ENCODE peak calls at places on chromosome X, in seven cellular contexts. One of them, this sample, is unnamed.
A peak's percentile ranks its signal among the peaks of the same experiment; 100 is the strongest.

GRCh38 chrX:24694825-24695224 is 1.1 kb downstream of the POLA1 start:
- DNase-seq in suprapubic skin: no peak
- DNase-seq in CD8-positive, alpha-beta memory T cell: no peak
- DNase-seq in upper lobe of right lung: no peak
- DNase-seq in tibial artery: no peak
- DNase-seq in adrenal gland: no peak
- DNase-seq in heart left ventricle: no peak
- DNase-seq in this sample: no peak

GRCh38 chrX:130055899-130056298 is 54.4 kb downstream of the ELF4 start:
- DNase-seq in upper lobe of right lung: no peak
- DNase-seq in CD8-positive, alpha-beta memory T cell: no peak
- DNase-seq in suprapubic skin: no peak
- DNase-seq in tibial artery: no peak
- DNase-seq in adrenal gland: no peak
- DNase-seq in heart left ventricle: no peak
- DNase-seq in this sample: no peak

GRCh38 chrX:54530358-54530900 is 410 bp downstream of the GNL3L start:
- DNase-seq in tibial artery: no peak
- DNase-seq in upper lobe of right lung: no peak
- DNase-seq in heart left ventricle: no peak
- DNase-seq in adrenal gland: no peak
- DNase-seq in suprapubic skin: no peak
- DNase-seq in CD8-positive, alpha-beta memory T cell: no peak
- DNase-seq in this sample: no peak

GRCh38 chrX:43504394-43504793 is 151.7 kb upstream of the MAOA start:
- DNase-seq in CD8-positive, alpha-beta memory T cell: no peak
- DNase-seq in upper lobe of right lung: no peak
- DNase-seq in suprapubic skin: no peak
- DNase-seq in tibial artery: no peak
- DNase-seq in heart left ventricle: no peak
- DNase-seq in adrenal gland: no peak
- DNase-seq in this sample: no peak

GRCh38 chrX:130120746-130121504 is 10.6 kb upstream of the ELF4 start:
- DNase-seq in tibial artery: peak; percentile 88
- DNase-seq in adrenal gland: peak; percentile 85
- DNase-seq in heart left ventricle: peak; percentile 85
- DNase-seq in suprapubic skin: peak; percentile 80
- DNase-seq in upper lobe of right lung: peak; percentile 81
- DNase-seq in CD8-positive, alpha-beta memory T cell: peak; percentile 58
- DNase-seq in this sample: peak; percentile 85

GRCh38 chrX:40154229-40154852 is 56.6 kb upstream of the BCOR start:
- DNase-seq in tibial artery: peak; percentile 75
- DNase-seq in heart left ventricle: peak; percentile 66
- DNase-seq in CD8-positive, alpha-beta memory T cell: no peak
- DNase-seq in upper lobe of right lung: no peak
- DNase-seq in adrenal gland: peak; percentile 78
- DNase-seq in suprapubic skin: no peak
- DNase-seq in this sample: no peak

GRCh38 chrX:103656623-103657022 is 27.8 kb downstream of the TCEAL1 start:
- DNase-seq in CD8-positive, alpha-beta memory T cell: no peak
- DNase-seq in tibial artery: no peak
- DNase-seq in suprapubic skin: no peak
- DNase-seq in upper lobe of right lung: no peak
- DNase-seq in heart left ventricle: no peak
- DNase-seq in adrenal gland: peak; percentile 63
- DNase-seq in this sample: peak; percentile 71

GRCh38 chrX:38959736-38960534 is 158.7 kb downstream of the MID1IP1 start:
- DNase-seq in adrenal gland: no peak
- DNase-seq in upper lobe of right lung: no peak
- DNase-seq in heart left ventricle: no peak
- DNase-seq in tibial artery: no peak
- DNase-seq in CD8-positive, alpha-beta memory T cell: no peak
- DNase-seq in suprapubic skin: no peak
- DNase-seq in this sample: no peak

GRCh38 chrX:148867596-148867995 is 367.2 kb downstream of the AFF2 start:
- DNase-seq in tibial artery: no peak
- DNase-seq in adrenal gland: no peak
- DNase-seq in CD8-positive, alpha-beta memory T cell: no peak
- DNase-seq in upper lobe of right lung: no peak
- DNase-seq in heart left ventricle: no peak
- DNase-seq in suprapubic skin: no peak
- DNase-seq in this sample: no peak

GRCh38 chrX:70313503-70313902 is 23.6 kb downstream of the KIF4A start:
- DNase-seq in tibial artery: no peak
- DNase-seq in upper lobe of right lung: no peak
- DNase-seq in adrenal gland: no peak
- DNase-seq in heart left ventricle: no peak
- DNase-seq in suprapubic skin: no peak
- DNase-seq in CD8-positive, alpha-beta memory T cell: no peak
- DNase-seq in this sample: no peak

GRCh38 chrX:150196300-150196699 is 166.8 kb upstream of the MAMLD1 start:
- DNase-seq in tibial artery: no peak
- DNase-seq in suprapubic skin: no peak
- DNase-seq in upper lobe of right lung: no peak
- DNase-seq in adrenal gland: no peak
- DNase-seq in heart left ventricle: no peak
- DNase-seq in CD8-positive, alpha-beta memory T cell: no peak
- DNase-seq in this sample: no peak

GRCh38 chrX:121307441-121307840 is 260.0 kb downstream of the GLUD2 start:
- DNase-seq in adrenal gland: no peak
- DNase-seq in heart left ventricle: no peak
- DNase-seq in tibial artery: no peak
- DNase-seq in upper lobe of right lung: no peak
- DNase-seq in suprapubic skin: no peak
- DNase-seq in CD8-positive, alpha-beta memory T cell: no peak
- DNase-seq in this sample: no peak

GRCh38 chrX:114508836-114509235 is 75.0 kb upstream of the HTR2C start:
- DNase-seq in upper lobe of right lung: no peak
- DNase-seq in adrenal gland: no peak
- DNase-seq in heart left ventricle: no peak
- DNase-seq in suprapubic skin: no peak
- DNase-seq in tibial artery: no peak
- DNase-seq in CD8-positive, alpha-beta memory T cell: no peak
- DNase-seq in this sample: no peak

GRCh38 chrX:38806054-38806389 is 4.8 kb downstream of the MID1IP1 start:
- DNase-seq in upper lobe of right lung: no peak
- DNase-seq in adrenal gland: no peak
- DNase-seq in suprapubic skin: no peak
- DNase-seq in heart left ventricle: no peak
- DNase-seq in tibial artery: no peak
- DNase-seq in CD8-positive, alpha-beta memory T cell: no peak
- DNase-seq in this sample: peak; percentile 37

GRCh38 chrX:84248226-84248625 is 60.2 kb upstream of the RPS6KA6 start:
- DNase-seq in upper lobe of right lung: no peak
- DNase-seq in tibial artery: no peak
- DNase-seq in CD8-positive, alpha-beta memory T cell: no peak
- DNase-seq in adrenal gland: no peak
- DNase-seq in heart left ventricle: no peak
- DNase-seq in suprapubic skin: no peak
- DNase-seq in this sample: peak; percentile 10

GRCh38 chrX:45743081-45743533 is 542.4 kb upstream of the DIPK2B start:
- DNase-seq in heart left ventricle: no peak
- DNase-seq in adrenal gland: no peak
- DNase-seq in CD8-positive, alpha-beta memory T cell: no peak
- DNase-seq in upper lobe of right lung: no peak
- DNase-seq in suprapubic skin: no peak
- DNase-seq in tibial artery: no peak
- DNase-seq in this sample: no peak

GRCh38 chrX:103791233-103791632 is 14.6 kb downstream of the PLP1 start:
- DNase-seq in CD8-positive, alpha-beta memory T cell: no peak
- DNase-seq in adrenal gland: no peak
- DNase-seq in tibial artery: no peak
- DNase-seq in upper lobe of right lung: no peak
- DNase-seq in suprapubic skin: no peak
- DNase-seq in heart left ventricle: no peak
- DNase-seq in this sample: no peak

GRCh38 chrX:140723251-140723650 is 13.7 kb downstream of the LINC00632 start:
- DNase-seq in tibial artery: no peak
- DNase-seq in upper lobe of right lung: no peak
- DNase-seq in suprapubic skin: no peak
- DNase-seq in adrenal gland: no peak
- DNase-seq in CD8-positive, alpha-beta memory T cell: no peak
- DNase-seq in heart left ventricle: no peak
- DNase-seq in this sample: no peak

GRCh38 chrX:97238632-97239031 is 354.9 kb downstream of the RPA4 start:
- DNase-seq in tibial artery: no peak
- DNase-seq in upper lobe of right lung: no peak
- DNase-seq in suprapubic skin: no peak
- DNase-seq in heart left ventricle: no peak
- DNase-seq in CD8-positive, alpha-beta memory T cell: no peak
- DNase-seq in adrenal gland: no peak
- DNase-seq in this sample: peak; percentile 15

GRCh38 chrX:139052461-139052860 is 340.9 kb upstream of the FGF13 start:
- DNase-seq in upper lobe of right lung: no peak
- DNase-seq in tibial artery: no peak
- DNase-seq in adrenal gland: no peak
- DNase-seq in CD8-positive, alpha-beta memory T cell: no peak
- DNase-seq in suprapubic skin: no peak
- DNase-seq in heart left ventricle: no peak
- DNase-seq in this sample: no peak

GRCh38 chrX:40446927-40447326 is 133.8 kb upstream of the ATP6AP2 start:
- DNase-seq in adrenal gland: no peak
- DNase-seq in upper lobe of right lung: no peak
- DNase-seq in tibial artery: peak; percentile 64
- DNase-seq in heart left ventricle: no peak
- DNase-seq in CD8-positive, alpha-beta memory T cell: no peak
- DNase-seq in suprapubic skin: no peak
- DNase-seq in this sample: no peak

GRCh38 chrX:119055650-119056049 is 17.1 kb upstream of the CT47C1 start:
- DNase-seq in adrenal gland: peak; percentile 51
- DNase-seq in heart left ventricle: no peak
- DNase-seq in upper lobe of right lung: no peak
- DNase-seq in tibial artery: no peak
- DNase-seq in CD8-positive, alpha-beta memory T cell: no peak
- DNase-seq in suprapubic skin: no peak
- DNase-seq in this sample: no peak

GRCh38 chrX:35351212-35351611 is 408.6 kb downstream of the FAM47B start:
- DNase-seq in tibial artery: no peak
- DNase-seq in heart left ventricle: no peak
- DNase-seq in CD8-positive, alpha-beta memory T cell: no peak
- DNase-seq in upper lobe of right lung: no peak
- DNase-seq in adrenal gland: no peak
- DNase-seq in suprapubic skin: no peak
- DNase-seq in this sample: no peak

GRCh38 chrX:22033818-22034217 is 1.7 kb downstream of the PHEX start:
- DNase-seq in CD8-positive, alpha-beta memory T cell: no peak
- DNase-seq in suprapubic skin: no peak
- DNase-seq in adrenal gland: no peak
- DNase-seq in tibial artery: no peak
- DNase-seq in upper lobe of right lung: no peak
- DNase-seq in heart left ventricle: no peak
- DNase-seq in this sample: no peak

GRCh38 chrX:23503835-23504539 is 163.3 kb upstream of the PRDX4 start:
- DNase-seq in upper lobe of right lung: peak; percentile 78
- DNase-seq in heart left ventricle: peak; percentile 71
- DNase-seq in tibial artery: peak; percentile 91
- DNase-seq in suprapubic skin: no peak
- DNase-seq in adrenal gland: peak; percentile 80
- DNase-seq in CD8-positive, alpha-beta memory T cell: no peak
- DNase-seq in this sample: no peak

DNA sequence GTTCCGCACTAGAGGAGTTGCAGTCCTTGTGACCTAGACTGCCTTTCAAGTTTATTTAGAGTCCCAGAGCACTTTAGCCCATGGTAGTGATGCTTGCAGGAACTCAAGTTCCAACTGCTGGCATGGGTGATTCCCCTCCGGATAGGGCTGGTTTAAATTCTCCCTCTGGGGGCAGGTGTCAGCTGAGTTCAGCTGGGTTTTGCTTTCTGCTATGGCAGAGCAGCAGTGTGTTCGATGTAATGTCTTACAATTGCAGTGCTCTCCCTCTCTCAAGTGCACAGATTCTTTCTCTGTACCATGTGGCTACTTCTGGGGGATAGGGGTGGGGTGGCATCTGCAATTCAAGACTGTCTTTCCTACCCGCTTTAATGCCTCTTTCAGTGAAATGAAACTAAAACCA is 164.8 kb upstream of the ZIC3 start:
- DNase-seq in suprapubic skin: no peak
- DNase-seq in CD8-positive, alpha-beta memory T cell: no peak
- DNase-seq in heart left ventricle: no peak
- DNase-seq in tibial artery: no peak
- DNase-seq in adrenal gland: no peak
- DNase-seq in upper lobe of right lung: no peak
- DNase-seq in this sample: no peak
- H3K27ac ChIP-seq in suprapubic skin: no peak overlapping the region
- H3K27ac ChIP-seq in CD8-positive, alpha-beta memory T cell: no peak overlapping the region
- H3K27ac ChIP-seq in heart left ventricle: no peak overlapping the region
- H3K27ac ChIP-seq in tibial artery: no peak overlapping the region
- H3K27ac ChIP-seq in adrenal gland: no peak overlapping the region
- H3K27ac ChIP-seq in upper lobe of right lung: no peak overlapping the region
- H3K27ac ChIP-seq in this sample: no peak overlapping the region

GRCh38 chrX:16786791-16787735 is 797 bp downstream of the TXLNG start:
- DNase-seq in adrenal gland: peak; percentile 55
- DNase-seq in tibial artery: peak; percentile 61
- DNase-seq in upper lobe of right lung: peak; percentile 69
- DNase-seq in heart left ventricle: peak; percentile 58
- DNase-seq in CD8-positive, alpha-beta memory T cell: peak; percentile 33
- DNase-seq in suprapubic skin: peak; percentile 67
- DNase-seq in this sample: no peak
- H3K4me3 ChIP-seq in adrenal gland: peak overlapping the region; percentile 65
- H3K4me3 ChIP-seq in tibial artery: peak overlapping the region; percentile 79
- H3K4me3 ChIP-seq in upper lobe of right lung: peak overlapping the region; percentile 60
- H3K4me3 ChIP-seq in heart left ventricle: peak overlapping the region; percentile 68
- H3K4me3 ChIP-seq in CD8-positive, alpha-beta memory T cell: peak overlapping the region; percentile 37
- H3K4me3 ChIP-seq in suprapubic skin: peak overlapping the region; percentile 69
- H3K4me3 ChIP-seq in this sample: peak overlapping the region; percentile 63

GRCh38 chrX:10393899-10394298 is 226.5 kb downstream of the MID1 start:
- DNase-seq in suprapubic skin: no peak
- DNase-seq in tibial artery: no peak
- DNase-seq in CD8-positive, alpha-beta memory T cell: no peak
- DNase-seq in adrenal gland: no peak
- DNase-seq in heart left ventricle: no peak
- DNase-seq in upper lobe of right lung: no peak
- DNase-seq in this sample: peak; percentile 62
- H3K27ac ChIP-seq in suprapubic skin: no peak overlapping the region
- H3K27ac ChIP-seq in tibial artery: no peak overlapping the region
- H3K27ac ChIP-seq in CD8-positive, alpha-beta memory T cell: no peak overlapping the region
- H3K27ac ChIP-seq in adrenal gland: no peak overlapping the region
- H3K27ac ChIP-seq in heart left ventricle: no peak overlapping the region
- H3K27ac ChIP-seq in upper lobe of right lung: no peak overlapping the region
- H3K27ac ChIP-seq in this sample: no peak overlapping the region

DNA sequence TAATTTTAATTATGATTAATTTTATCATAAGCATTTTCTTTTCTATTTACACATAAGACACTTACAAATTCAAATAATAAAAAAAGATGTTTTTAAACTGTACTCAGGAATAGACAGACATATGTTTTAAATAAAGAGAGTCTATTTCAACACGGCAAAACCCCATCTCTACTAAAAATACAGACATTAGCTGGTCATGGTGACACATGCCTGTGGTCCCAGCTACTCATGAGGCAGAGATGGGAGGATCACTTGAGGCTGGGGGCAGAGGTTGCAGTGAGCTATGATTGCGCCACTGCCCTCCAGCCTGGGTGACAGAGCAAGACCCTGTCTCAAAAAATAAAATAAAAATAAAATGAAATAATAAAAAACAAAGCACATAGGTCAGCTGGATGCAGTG is 14.8 kb downstream of the FAM9B start:
- DNase-seq in adrenal gland: no peak
- DNase-seq in upper lobe of right lung: no peak
- DNase-seq in heart left ventricle: no peak
- DNase-seq in suprapubic skin: no peak
- DNase-seq in tibial artery: no peak
- DNase-seq in CD8-positive, alpha-beta memory T cell: no peak
- DNase-seq in this sample: no peak
- H3K4me3 ChIP-seq in adrenal gland: no peak overlapping the region
- H3K4me3 ChIP-seq in upper lobe of right lung: no peak overlapping the region
- H3K4me3 ChIP-seq in heart left ventricle: no peak overlapping the region
- H3K4me3 ChIP-seq in suprapubic skin: no peak overlapping the region
- H3K4me3 ChIP-seq in tibial artery: no peak overlapping the region
- H3K4me3 ChIP-seq in CD8-positive, alpha-beta memory T cell: no peak overlapping the region
- H3K4me3 ChIP-seq in this sample: no peak overlapping the region

This sample was measured in SJSA1.